ENCODE peak calls at places on chromosomes 6 and 20, in nine cellular contexts. P is fibroblast of lung, M is pancreas, Z is dorsolateral prefrontal cortex, Y is D721Med, C is GDM1, A is HTR-8/SVneo, U is HS-5, K is ecto neural progenitor cell. S is an unnamed sample.

GRCh38 chr6:143210420-143210819 is 149.7 kb downstream of the AIG1 start:
- DNase-seq in P (no peak), M (no peak), Z (no peak), Y (no peak), C (no peak), A (no peak), U (no peak), K (no peak), S (no peak)

GRCh38 chr6:66628917-66629316 is 921.9 kb upstream of the EYS start:
- DNase-seq in P (peak), M (no peak), Z (no peak), Y (no peak), C (no peak), A (no peak), U (peak), K (no peak), S (no peak)

GRCh38 chr6:11009353-11009752 is 34.8 kb downstream of the ELOVL2 start:
- DNase-seq in P (peak), M (no peak), Z (no peak), Y (no peak), C (no peak), A (peak), U (peak), K (no peak), S (no peak)

GRCh38 chr6:14638932-14639875 is 521.6 kb downstream of the CD83 start:
- DNase-seq in P (peak), M (no peak), Z (peak), Y (no peak), C (no peak), A (no peak), U (no peak), K (no peak), S (peak)

GRCh38 chr6:431504-431903 is 40.0 kb downstream of the IRF4 start:
- DNase-seq in P (no peak), M (no peak), Z (no peak), Y (no peak), C (no peak), A (no peak), U (no peak), K (no peak), S (no peak)

GRCh38 chr6:135196739-135197510 is 15.8 kb downstream of the MYB start:
- DNase-seq in P (no peak), M (no peak), Z (no peak), Y (no peak), C (no peak), A (no peak), U (no peak), K (no peak), S (no peak)

GRCh38 chr20:53827996-53828672 is 234.5 kb upstream of the ZNF217 start:
- DNase-seq in P (peak), M (no peak), Z (no peak), Y (no peak), C (no peak), A (peak), U (peak), K (no peak), S (no peak)

GRCh38 chr20:57445298-57445697 is 54.1 kb downstream of the RBM38 start:
- DNase-seq in P (peak), M (no peak), Z (no peak), Y (no peak), C (no peak), A (no peak), U (no peak), K (no peak), S (no peak)

GRCh38 chr6:35298625-35299140 is 1.1 kb downstream of the DEF6 start:
- DNase-seq in P (no peak), M (no peak), Z (no peak), Y (no peak), C (no peak), A (no peak), U (no peak), K (no peak), S (no peak)

GRCh38 chr6:12363651-12364381 is 73.7 kb downstream of the EDN1 start:
- DNase-seq in P (no peak), M (peak), Z (no peak), Y (no peak), C (no peak), A (no peak), U (no peak), K (no peak), S (no peak)

GRCh38 chr20:38805502-38805957 is at the start of gene PPP1R16B:
- DNase-seq in P (no peak), M (peak), Z (peak), Y (no peak), C (peak), A (peak), U (no peak), K (peak), S (no peak)

S was measured in cerebellar nuclear complex.